ENCODE peak calls at places on chromosomes 11 and 22, in seven cellular contexts. One of them, this sample, is unnamed.

GRCh38 chr11:57598831-57599155 is 1.3 kb downstream of the SERPING1 start:
- DNase-seq in CMK: no peak
- DNase-seq in NB4: no peak
- DNase-seq in stomach: no peak
- DNase-seq in stimulated activated CD4-positive, alpha-beta T cell treated with anti-CD3 and anti-CD28 coated beads, Interleukin-2, amount 100 ng/mL, for 48 hours: no peak
- DNase-seq in naive thymus-derived CD8-positive, alpha-beta T cell: no peak
- DNase-seq in IMR-90: peak; percentile 53
- DNase-seq in this sample: no peak

GRCh38 chr11:92550411-92550810 is 325.8 kb downstream of the FAT3 start:
- DNase-seq in CMK: no peak
- DNase-seq in NB4: no peak
- DNase-seq in stomach: peak; percentile 54
- DNase-seq in stimulated activated CD4-positive, alpha-beta T cell treated with anti-CD3 and anti-CD28 coated beads, Interleukin-2, amount 100 ng/mL, for 48 hours: no peak
- DNase-seq in naive thymus-derived CD8-positive, alpha-beta T cell: no peak
- DNase-seq in IMR-90: no peak
- DNase-seq in this sample: no peak

GRCh38 chr11:17796154-17796553 is 61.6 kb downstream of the KCNC1 start:
- DNase-seq in CMK: no peak
- DNase-seq in NB4: no peak
- DNase-seq in stomach: no peak
- DNase-seq in stimulated activated CD4-positive, alpha-beta T cell treated with anti-CD3 and anti-CD28 coated beads, Interleukin-2, amount 100 ng/mL, for 48 hours: no peak
- DNase-seq in naive thymus-derived CD8-positive, alpha-beta T cell: no peak
- DNase-seq in IMR-90: no peak
- DNase-seq in this sample: no peak

GRCh38 chr11:94706211-94706610 is 61.9 kb upstream of the AMOTL1 start:
- DNase-seq in CMK: no peak
- DNase-seq in NB4: no peak
- DNase-seq in stomach: no peak
- DNase-seq in stimulated activated CD4-positive, alpha-beta T cell treated with anti-CD3 and anti-CD28 coated beads, Interleukin-2, amount 100 ng/mL, for 48 hours: no peak
- DNase-seq in naive thymus-derived CD8-positive, alpha-beta T cell: no peak
- DNase-seq in IMR-90: peak; percentile 37
- DNase-seq in this sample: no peak

GRCh38 chr11:10654211-10655150 is 39.1 kb downstream of the IRAG1 start:
- DNase-seq in CMK: peak; percentile 65
- DNase-seq in NB4: peak; percentile 82
- DNase-seq in stomach: no peak
- DNase-seq in stimulated activated CD4-positive, alpha-beta T cell treated with anti-CD3 and anti-CD28 coated beads, Interleukin-2, amount 100 ng/mL, for 48 hours: peak; percentile 18
- DNase-seq in naive thymus-derived CD8-positive, alpha-beta T cell: peak; percentile 47
- DNase-seq in IMR-90: peak; percentile 67
- DNase-seq in this sample: peak; percentile 18

GRCh38 chr11:13309156-13309555 is 31.6 kb downstream of the BMAL1 start:
- DNase-seq in CMK: no peak
- DNase-seq in NB4: no peak
- DNase-seq in stomach: no peak
- DNase-seq in stimulated activated CD4-positive, alpha-beta T cell treated with anti-CD3 and anti-CD28 coated beads, Interleukin-2, amount 100 ng/mL, for 48 hours: no peak
- DNase-seq in naive thymus-derived CD8-positive, alpha-beta T cell: no peak
- DNase-seq in IMR-90: no peak
- DNase-seq in this sample: no peak

GRCh38 chr22:40070701-40071100 is 75.9 kb downstream of the FAM83F start:
- DNase-seq in CMK: no peak
- DNase-seq in NB4: no peak
- DNase-seq in stomach: no peak
- DNase-seq in stimulated activated CD4-positive, alpha-beta T cell treated with anti-CD3 and anti-CD28 coated beads, Interleukin-2, amount 100 ng/mL, for 48 hours: no peak
- DNase-seq in naive thymus-derived CD8-positive, alpha-beta T cell: no peak
- DNase-seq in IMR-90: no peak
- DNase-seq in this sample: no peak

GRCh38 chr11:71555508-71555907 is 7.3 kb downstream of the KRTAP5-9 start:
- DNase-seq in CMK: no peak
- DNase-seq in NB4: no peak
- DNase-seq in stomach: no peak
- DNase-seq in stimulated activated CD4-positive, alpha-beta T cell treated with anti-CD3 and anti-CD28 coated beads, Interleukin-2, amount 100 ng/mL, for 48 hours: no peak
- DNase-seq in naive thymus-derived CD8-positive, alpha-beta T cell: no peak
- DNase-seq in IMR-90: no peak
- DNase-seq in this sample: no peak

GRCh38 chr11:63802637-63803414 is 10.4 kb upstream of the SPINDOC start:
- DNase-seq in CMK: no peak
- DNase-seq in NB4: peak; percentile 79
- DNase-seq in stomach: no peak
- DNase-seq in stimulated activated CD4-positive, alpha-beta T cell treated with anti-CD3 and anti-CD28 coated beads, Interleukin-2, amount 100 ng/mL, for 48 hours: no peak
- DNase-seq in naive thymus-derived CD8-positive, alpha-beta T cell: no peak
- DNase-seq in IMR-90: peak; percentile 57
- DNase-seq in this sample: peak; percentile 64

GRCh38 chr11:110897035-110897434 is 184.8 kb upstream of the ARHGAP20 start:
- DNase-seq in CMK: no peak
- DNase-seq in NB4: no peak
- DNase-seq in stomach: no peak
- DNase-seq in stimulated activated CD4-positive, alpha-beta T cell treated with anti-CD3 and anti-CD28 coated beads, Interleukin-2, amount 100 ng/mL, for 48 hours: no peak
- DNase-seq in naive thymus-derived CD8-positive, alpha-beta T cell: no peak
- DNase-seq in IMR-90: peak; percentile 80
- DNase-seq in this sample: no peak

GRCh38 chr11:94758671-94759070 is 9.5 kb upstream of the AMOTL1 start:
- DNase-seq in CMK: no peak
- DNase-seq in NB4: no peak
- DNase-seq in stomach: no peak
- DNase-seq in stimulated activated CD4-positive, alpha-beta T cell treated with anti-CD3 and anti-CD28 coated beads, Interleukin-2, amount 100 ng/mL, for 48 hours: no peak
- DNase-seq in naive thymus-derived CD8-positive, alpha-beta T cell: no peak
- DNase-seq in IMR-90: no peak
- DNase-seq in this sample: no peak

GRCh38 chr11:7057641-7058040 is 31.2 kb upstream of the RBMXL2 start:
- DNase-seq in CMK: no peak
- DNase-seq in NB4: no peak
- DNase-seq in stomach: no peak
- DNase-seq in stimulated activated CD4-positive, alpha-beta T cell treated with anti-CD3 and anti-CD28 coated beads, Interleukin-2, amount 100 ng/mL, for 48 hours: no peak
- DNase-seq in naive thymus-derived CD8-positive, alpha-beta T cell: no peak
- DNase-seq in IMR-90: no peak
- DNase-seq in this sample: no peak